ENCODE peak calls at places on chromosomes 16 and 17, in ten cellular contexts. I, V, O, A, C, Q, Y, J, K and X are unnamed samples.

GRCh38 chr16:27839419-27839818 is 224.1 kb downstream of the GSG1L start:
- DNase-seq in I (no peak), V (no peak), O (no peak), A (no peak), C (no peak), Q (no peak), Y (no peak), J (no peak), K (peak; percentile 21), X (no peak)

GRCh38 chr17:8608001-8608400 is 22.5 kb downstream of the MYH10 start:
- DNase-seq in I (no peak), V (no peak), O (no peak), A (no peak), C (no peak), Q (no peak), Y (no peak), J (no peak), K (peak; percentile 61), X (no peak)

GRCh38 chr16:3511286-3512180 is 10.7 kb downstream of the CLUAP1 start:
- DNase-seq in I (no peak), V (no peak), O (no peak), A (no peak), C (no peak), Q (no peak), Y (no peak), J (no peak), K (no peak), X (no peak)

GRCh38 chr17:48025040-48025903 is 12.3 kb downstream of the COPZ2 start:
- DNase-seq in I (peak; percentile 98), V (peak; percentile 96), O (peak; percentile 98), A (peak; percentile 97), C (peak; percentile 96), Q (peak; percentile 100), Y (peak; percentile 84), J (peak; percentile 97), K (peak; percentile 98), X (peak; percentile 96)

GRCh38 chr17:64202683-64203430 is 60.2 kb downstream of the TEX2 start:
- DNase-seq in I (no peak), V (no peak), O (no peak), A (no peak), C (no peak), Q (no peak), Y (no peak), J (no peak), K (peak; percentile 84), X (no peak)

GRCh38 chr17:78528541-78528940 is 48.7 kb downstream of the DNAH17 start:
- DNase-seq in I (no peak), V (no peak), O (no peak), A (no peak), C (no peak), Q (peak; percentile 52), Y (no peak), J (no peak), K (no peak), X (no peak)

GRCh38 chr17:44770526-44770925 is 11.7 kb downstream of the ADAM11 start:
- DNase-seq in I (no peak), V (no peak), O (no peak), A (no peak), C (no peak), Q (no peak), Y (no peak), J (no peak), K (no peak), X (no peak)

GRCh38 chr17:49447603-49448325 is 33.1 kb upstream of the PHB1 start:
- DNase-seq in I (no peak), V (no peak), O (no peak), A (no peak), C (no peak), Q (peak; percentile 77), Y (no peak), J (no peak), K (no peak), X (no peak)

GRCh38 chr16:57480127-57480753 is 6.1 kb downstream of the DOK4 start:
- DNase-seq in I (peak; percentile 92), V (no peak), O (no peak), A (no peak), C (no peak), Q (peak; percentile 91), Y (no peak), J (no peak), K (peak; percentile 72), X (no peak)

GRCh38 chr16:79337906-79338305 is 262.6 kb downstream of the MAF start:
- DNase-seq in I (no peak), V (no peak), O (no peak), A (no peak), C (no peak), Q (no peak), Y (no peak), J (no peak), K (no peak), X (no peak)

GRCh38 chr16:79329967-79330366 is 270.6 kb downstream of the MAF start:
- DNase-seq in I (no peak), V (no peak), O (no peak), A (no peak), C (no peak), Q (no peak), Y (no peak), J (no peak), K (no peak), X (no peak)

GRCh38 chr16:79331064-79331463 is 269.5 kb downstream of the MAF start:
- DNase-seq in I (no peak), V (no peak), O (no peak), A (no peak), C (no peak), Q (no peak), Y (no peak), J (no peak), K (no peak), X (no peak)

GRCh38 chr16:79336437-79337229 is 263.9 kb downstream of the MAF start:
- DNase-seq in I (no peak), V (no peak), O (no peak), A (no peak), C (no peak), Q (no peak), Y (no peak), J (no peak), K (no peak), X (no peak)

GRCh38 chr16:79334127-79334526 is 266.4 kb downstream of the MAF start:
- DNase-seq in I (no peak), V (no peak), O (peak; percentile 73), A (no peak), C (no peak), Q (no peak), Y (no peak), J (peak; percentile 19), K (no peak), X (no peak)
- TF ChIP-seq CTCF in I (no peak), V (no peak), O (peak; percentile 77), A (no peak), C (peak; percentile 50), Q (peak; percentile 15), Y (no peak), J (peak; percentile 77), K (no peak), X (peak; percentile 31)

GRCh38 chr17:66900126-66901010 is 64.1 kb upstream of the CACNG4 start:
- DNase-seq in I (no peak), V (no peak), O (no peak), A (no peak), C (no peak), Q (no peak), Y (no peak), J (peak; percentile 11), K (peak; percentile 41), X (no peak)
- TF ChIP-seq CTCF in I (no peak), V (no peak), O (no peak), A (peak; percentile 28), C (peak; percentile 40), Q (peak; percentile 19), Y (peak; percentile 46), J (peak; percentile 79), K (peak; percentile 44), X (no peak)

GRCh38 chr17:14737984-14738651 is 437.2 kb downstream of the HS3ST3B1 start:
- DNase-seq in I (peak; percentile 36), V (no peak), O (no peak), A (peak; percentile 78), C (no peak), Q (peak; percentile 72), Y (peak; percentile 89), J (peak; percentile 44), K (peak; percentile 99), X (no peak)
- TF ChIP-seq CTCF in I (no peak), V (no peak), O (no peak), A (no peak), C (peak; percentile 42), Q (no peak), Y (peak; percentile 38), J (peak; percentile 62), K (peak; percentile 57), X (peak; percentile 31)

GRCh38 chr17:81810476-81810875 is 6.5 kb downstream of the GCGR start:
- DNase-seq in I (no peak), V (no peak), O (no peak), A (no peak), C (no peak), Q (peak; percentile 57), Y (no peak), J (no peak), K (no peak), X (no peak)

GRCh38 chr17:81813371-81813684 is 9.4 kb downstream of the GCGR start:
- DNase-seq in I (no peak), V (no peak), O (no peak), A (no peak), C (no peak), Q (no peak), Y (no peak), J (no peak), K (no peak), X (no peak)

GRCh38 chr17:81810892-81811704 is 7.1 kb downstream of the GCGR start:
- DNase-seq in I (no peak), V (no peak), O (no peak), A (no peak), C (no peak), Q (no peak), Y (no peak), J (no peak), K (no peak), X (no peak)

GRCh38 chr17:81812571-81813370 is 8.8 kb downstream of the GCGR start:
- DNase-seq in I (no peak), V (no peak), O (no peak), A (no peak), C (no peak), Q (peak; percentile 78), Y (no peak), J (no peak), K (no peak), X (no peak)

DNA sequence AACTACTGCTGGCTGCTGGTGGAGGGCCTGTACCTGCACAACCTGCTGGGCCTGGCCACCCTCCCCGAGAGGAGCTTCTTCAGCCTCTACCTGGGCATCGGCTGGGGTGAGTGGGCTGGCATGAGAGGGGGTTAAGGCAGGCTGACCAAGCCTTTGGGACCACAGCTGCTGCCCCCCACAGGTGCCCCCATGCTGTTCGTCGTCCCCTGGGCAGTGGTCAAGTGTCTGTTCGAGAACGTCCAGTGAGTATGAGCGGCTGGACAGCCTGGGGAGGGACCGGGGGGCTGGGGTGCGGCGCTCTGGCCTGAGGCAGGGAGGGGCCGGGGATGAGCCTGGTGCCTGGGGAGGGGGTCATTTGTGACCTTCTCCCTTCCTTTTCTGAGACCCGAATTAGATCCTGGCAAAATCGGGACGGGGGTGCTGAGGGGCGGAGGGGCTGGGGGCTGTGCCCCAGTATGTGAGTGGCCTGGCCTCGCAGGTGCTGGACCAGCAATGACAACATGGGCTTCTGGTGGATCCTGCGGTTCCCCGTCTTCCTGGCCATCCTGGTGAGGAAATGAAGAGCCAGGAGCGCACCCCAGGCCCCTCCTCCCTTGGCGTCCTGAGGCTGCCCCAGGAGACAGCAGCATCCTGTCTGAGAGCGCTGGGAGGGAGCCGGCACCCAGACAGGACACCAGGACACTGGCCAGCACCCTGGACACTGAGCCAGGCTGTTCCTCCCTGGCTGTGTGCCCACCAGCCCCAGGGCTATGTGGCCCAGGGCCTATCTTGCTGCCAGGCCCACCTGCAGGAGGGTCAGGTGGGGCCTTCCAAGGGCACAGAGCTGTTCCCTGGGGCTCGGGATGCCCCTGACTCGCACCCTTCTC is 8.0 kb downstream of the GCGR start:
- DNase-seq in I (no peak), V (no peak), O (no peak), A (no peak), C (no peak), Q (peak; percentile 63), Y (no peak), J (no peak), K (no peak), X (no peak)
- TF ChIP-seq CTCF in I (no peak), V (no peak), O (no peak), A (no peak), C (no peak), Q (no peak), Y (no peak), J (no peak), K (no peak), X (no peak)